ENCODE peak calls at places on chromosomes 12 and 14, in six cellular contexts. One of them, this sample, is unnamed.
A peak's percentile ranks its signal among the peaks of the same experiment; 100 is the strongest.

GRCh38 chr12:116222358-116222757 is 55.1 kb downstream of the MED13L start:
- DNase-seq in OCI-LY7: no peak
- DNase-seq in epithelial cell of esophagus: peak; percentile 93
- DNase-seq in lower leg skin: peak; percentile 82
- DNase-seq in astrocyte of the cerebellum: peak; percentile 94
- DNase-seq in fibroblast of lung: peak; percentile 94
- DNase-seq in this sample: peak; percentile 48

GRCh38 chr12:6337958-6338406 is 3.9 kb downstream of the TNFRSF1A start:
- DNase-seq in OCI-LY7: no peak
- DNase-seq in epithelial cell of esophagus: no peak
- DNase-seq in lower leg skin: no peak
- DNase-seq in astrocyte of the cerebellum: no peak
- DNase-seq in fibroblast of lung: peak; percentile 69
- DNase-seq in this sample: no peak

GRCh38 chr14:39417014-39417413 is 15.2 kb downstream of the FBXO33 start:
- DNase-seq in OCI-LY7: no peak
- DNase-seq in epithelial cell of esophagus: peak; percentile 44
- DNase-seq in lower leg skin: no peak
- DNase-seq in astrocyte of the cerebellum: no peak
- DNase-seq in fibroblast of lung: peak; percentile 27
- DNase-seq in this sample: no peak

GRCh38 chr12:111435661-111436201 is 30.0 kb downstream of the SH2B3 start:
- DNase-seq in OCI-LY7: peak; percentile 38
- DNase-seq in epithelial cell of esophagus: no peak
- DNase-seq in lower leg skin: no peak
- DNase-seq in astrocyte of the cerebellum: no peak
- DNase-seq in fibroblast of lung: peak; percentile 40
- DNase-seq in this sample: no peak

GRCh38 chr12:115683240-115683765 is 594.2 kb downstream of the MED13L start:
- DNase-seq in OCI-LY7: no peak
- DNase-seq in epithelial cell of esophagus: no peak
- DNase-seq in lower leg skin: no peak
- DNase-seq in astrocyte of the cerebellum: no peak
- DNase-seq in fibroblast of lung: peak; percentile 65
- DNase-seq in this sample: no peak

GRCh38 chr12:108568653-108569154 is 6.3 kb downstream of the ISCU start:
- DNase-seq in OCI-LY7: peak; percentile 93
- DNase-seq in epithelial cell of esophagus: no peak
- DNase-seq in lower leg skin: no peak
- DNase-seq in astrocyte of the cerebellum: no peak
- DNase-seq in fibroblast of lung: no peak
- DNase-seq in this sample: no peak

GRCh38 chr14:72774141-72774540 is 119.8 kb downstream of the DPF3 start:
- DNase-seq in OCI-LY7: no peak
- DNase-seq in epithelial cell of esophagus: no peak
- DNase-seq in lower leg skin: no peak
- DNase-seq in astrocyte of the cerebellum: no peak
- DNase-seq in fibroblast of lung: no peak
- DNase-seq in this sample: no peak

GRCh38 chr12:12461923-12462315 is 100.7 kb downstream of the DUSP16 start:
- DNase-seq in OCI-LY7: no peak
- DNase-seq in epithelial cell of esophagus: no peak
- DNase-seq in lower leg skin: no peak
- DNase-seq in astrocyte of the cerebellum: no peak
- DNase-seq in fibroblast of lung: no peak
- DNase-seq in this sample: no peak

GRCh38 chr12:102351326-102351725 is 129.0 kb downstream of the IGF1 start:
- DNase-seq in OCI-LY7: no peak
- DNase-seq in epithelial cell of esophagus: no peak
- DNase-seq in lower leg skin: no peak
- DNase-seq in astrocyte of the cerebellum: no peak
- DNase-seq in fibroblast of lung: no peak
- DNase-seq in this sample: no peak

GRCh38 chr12:115672506-115673080 is 604.9 kb downstream of the MED13L start:
- DNase-seq in OCI-LY7: no peak
- DNase-seq in epithelial cell of esophagus: no peak
- DNase-seq in lower leg skin: no peak
- DNase-seq in astrocyte of the cerebellum: no peak
- DNase-seq in fibroblast of lung: no peak
- DNase-seq in this sample: no peak

GRCh38 chr12:97756066-97756701 is 293.6 kb downstream of the RMST start:
- DNase-seq in OCI-LY7: no peak
- DNase-seq in epithelial cell of esophagus: no peak
- DNase-seq in lower leg skin: no peak
- DNase-seq in astrocyte of the cerebellum: no peak
- DNase-seq in fibroblast of lung: no peak
- DNase-seq in this sample: no peak

GRCh38 chr12:15966426-15966825 is 55.3 kb downstream of the DERA start:
- DNase-seq in OCI-LY7: no peak
- DNase-seq in epithelial cell of esophagus: peak; percentile 42
- DNase-seq in lower leg skin: no peak
- DNase-seq in astrocyte of the cerebellum: peak; percentile 35
- DNase-seq in fibroblast of lung: peak; percentile 77
- DNase-seq in this sample: peak; percentile 41

GRCh38 chr14:77123381-77124344 is 17.9 kb downstream of the ZDHHC22 start:
- DNase-seq in OCI-LY7: peak; percentile 65
- DNase-seq in epithelial cell of esophagus: peak; percentile 97
- DNase-seq in lower leg skin: peak; percentile 74
- DNase-seq in astrocyte of the cerebellum: no peak
- DNase-seq in fibroblast of lung: no peak
- DNase-seq in this sample: no peak

GRCh38 chr12:96041181-96041580 is 5.8 kb upstream of the LTA4H start:
- DNase-seq in OCI-LY7: no peak
- DNase-seq in epithelial cell of esophagus: no peak
- DNase-seq in lower leg skin: no peak
- DNase-seq in astrocyte of the cerebellum: no peak
- DNase-seq in fibroblast of lung: no peak
- DNase-seq in this sample: no peak

GRCh38 chr12:59173696-59174095 is 253.4 kb upstream of the LRIG3 start:
- DNase-seq in OCI-LY7: no peak
- DNase-seq in epithelial cell of esophagus: peak; percentile 6
- DNase-seq in lower leg skin: no peak
- DNase-seq in astrocyte of the cerebellum: no peak
- DNase-seq in fibroblast of lung: no peak
- DNase-seq in this sample: no peak

GRCh38 chr12:125533434-125534029 is 468.3 kb downstream of the AACS start:
- DNase-seq in OCI-LY7: peak; percentile 56
- DNase-seq in epithelial cell of esophagus: peak; percentile 14
- DNase-seq in lower leg skin: no peak
- DNase-seq in astrocyte of the cerebellum: peak; percentile 5
- DNase-seq in fibroblast of lung: peak; percentile 19
- DNase-seq in this sample: no peak

GRCh38 chr12:53844989-53845836 is 93.4 kb upstream of the HOXC13 start:
- DNase-seq in OCI-LY7: no peak
- DNase-seq in epithelial cell of esophagus: peak; percentile 94
- DNase-seq in lower leg skin: peak; percentile 59
- DNase-seq in astrocyte of the cerebellum: no peak
- DNase-seq in fibroblast of lung: peak; percentile 54
- DNase-seq in this sample: no peak

GRCh38 chr14:54617467-54617866 is 50.5 kb downstream of the SAMD4A start:
- DNase-seq in OCI-LY7: no peak
- DNase-seq in epithelial cell of esophagus: peak; percentile 37
- DNase-seq in lower leg skin: no peak
- DNase-seq in astrocyte of the cerebellum: no peak
- DNase-seq in fibroblast of lung: peak; percentile 50
- DNase-seq in this sample: no peak

GRCh38 chr14:32727827-32728226 is 210.9 kb upstream of the NPAS3 start:
- DNase-seq in OCI-LY7: no peak
- DNase-seq in epithelial cell of esophagus: no peak
- DNase-seq in lower leg skin: no peak
- DNase-seq in astrocyte of the cerebellum: no peak
- DNase-seq in fibroblast of lung: no peak
- DNase-seq in this sample: no peak

GRCh38 chr14:52351191-52351560 is 37.1 kb downstream of the PTGER2 start:
- DNase-seq in OCI-LY7: no peak
- DNase-seq in epithelial cell of esophagus: no peak
- DNase-seq in lower leg skin: no peak
- DNase-seq in astrocyte of the cerebellum: no peak
- DNase-seq in fibroblast of lung: peak; percentile 75
- DNase-seq in this sample: no peak

GRCh38 chr14:90378249-90378648 is 18.6 kb upstream of the CALM1 start:
- DNase-seq in OCI-LY7: no peak
- DNase-seq in epithelial cell of esophagus: no peak
- DNase-seq in lower leg skin: no peak
- DNase-seq in astrocyte of the cerebellum: no peak
- DNase-seq in fibroblast of lung: no peak
- DNase-seq in this sample: no peak

GRCh38 chr12:42299392-42300308 is 26.2 kb downstream of the ZCRB1 start:
- DNase-seq in OCI-LY7: peak; percentile 12
- DNase-seq in epithelial cell of esophagus: peak; percentile 72
- DNase-seq in lower leg skin: no peak
- DNase-seq in astrocyte of the cerebellum: no peak
- DNase-seq in fibroblast of lung: peak; percentile 82
- DNase-seq in this sample: no peak

GRCh38 chr14:103908580-103908979 is 19.7 kb upstream of the TDRD9 start:
- DNase-seq in OCI-LY7: no peak
- DNase-seq in epithelial cell of esophagus: no peak
- DNase-seq in lower leg skin: no peak
- DNase-seq in astrocyte of the cerebellum: no peak
- DNase-seq in fibroblast of lung: no peak
- DNase-seq in this sample: no peak

GRCh38 chr12:111361717-111362576 is 6.9 kb downstream of the PHETA1 start:
- DNase-seq in OCI-LY7: no peak
- DNase-seq in epithelial cell of esophagus: no peak
- DNase-seq in lower leg skin: no peak
- DNase-seq in astrocyte of the cerebellum: no peak
- DNase-seq in fibroblast of lung: no peak
- DNase-seq in this sample: no peak

GRCh38 chr14:106694638-106695393 is 1168.4 kb downstream of the TMEM121 start:
- DNase-seq in OCI-LY7: no peak
- DNase-seq in epithelial cell of esophagus: peak; percentile 41
- DNase-seq in lower leg skin: no peak
- DNase-seq in astrocyte of the cerebellum: no peak
- DNase-seq in fibroblast of lung: no peak
- DNase-seq in this sample: no peak

GRCh38 chr12:115597157-115597712 is 680.3 kb downstream of the MED13L start:
- DNase-seq in OCI-LY7: no peak
- DNase-seq in epithelial cell of esophagus: peak; percentile 34
- DNase-seq in lower leg skin: no peak
- DNase-seq in astrocyte of the cerebellum: peak; percentile 22
- DNase-seq in fibroblast of lung: peak; percentile 92
- DNase-seq in this sample: peak; percentile 31

GRCh38 chr14:57492859-57493258 is 798 bp downstream of the CCDC198 start:
- DNase-seq in OCI-LY7: no peak
- DNase-seq in epithelial cell of esophagus: peak; percentile 36
- DNase-seq in lower leg skin: no peak
- DNase-seq in astrocyte of the cerebellum: peak; percentile 72
- DNase-seq in fibroblast of lung: peak; percentile 88
- DNase-seq in this sample: peak; percentile 61

GRCh38 chr14:57487771-57488170 is 5.9 kb downstream of the CCDC198 start:
- DNase-seq in OCI-LY7: no peak
- DNase-seq in epithelial cell of esophagus: no peak
- DNase-seq in lower leg skin: no peak
- DNase-seq in astrocyte of the cerebellum: no peak
- DNase-seq in fibroblast of lung: peak; percentile 74
- DNase-seq in this sample: no peak

GRCh38 chr14:57485635-57486034 is 8.0 kb downstream of the CCDC198 start:
- DNase-seq in OCI-LY7: peak; percentile 71
- DNase-seq in epithelial cell of esophagus: no peak
- DNase-seq in lower leg skin: no peak
- DNase-seq in astrocyte of the cerebellum: no peak
- DNase-seq in fibroblast of lung: no peak
- DNase-seq in this sample: no peak

GRCh38 chr14:57486767-57487379 is 6.8 kb downstream of the CCDC198 start:
- DNase-seq in OCI-LY7: peak; percentile 67
- DNase-seq in epithelial cell of esophagus: peak; percentile 60
- DNase-seq in lower leg skin: no peak
- DNase-seq in astrocyte of the cerebellum: peak; percentile 49
- DNase-seq in fibroblast of lung: peak; percentile 53
- DNase-seq in this sample: no peak
- TF ChIP-seq CTCF in OCI-LY7: peak; percentile 92
- TF ChIP-seq CTCF in epithelial cell of esophagus: peak; percentile 82
- TF ChIP-seq CTCF in lower leg skin: no peak
- TF ChIP-seq CTCF in astrocyte of the cerebellum: peak; percentile 81
- TF ChIP-seq CTCF in fibroblast of lung: peak; percentile 75
- TF ChIP-seq CTCF in this sample: peak; percentile 70

DNA sequence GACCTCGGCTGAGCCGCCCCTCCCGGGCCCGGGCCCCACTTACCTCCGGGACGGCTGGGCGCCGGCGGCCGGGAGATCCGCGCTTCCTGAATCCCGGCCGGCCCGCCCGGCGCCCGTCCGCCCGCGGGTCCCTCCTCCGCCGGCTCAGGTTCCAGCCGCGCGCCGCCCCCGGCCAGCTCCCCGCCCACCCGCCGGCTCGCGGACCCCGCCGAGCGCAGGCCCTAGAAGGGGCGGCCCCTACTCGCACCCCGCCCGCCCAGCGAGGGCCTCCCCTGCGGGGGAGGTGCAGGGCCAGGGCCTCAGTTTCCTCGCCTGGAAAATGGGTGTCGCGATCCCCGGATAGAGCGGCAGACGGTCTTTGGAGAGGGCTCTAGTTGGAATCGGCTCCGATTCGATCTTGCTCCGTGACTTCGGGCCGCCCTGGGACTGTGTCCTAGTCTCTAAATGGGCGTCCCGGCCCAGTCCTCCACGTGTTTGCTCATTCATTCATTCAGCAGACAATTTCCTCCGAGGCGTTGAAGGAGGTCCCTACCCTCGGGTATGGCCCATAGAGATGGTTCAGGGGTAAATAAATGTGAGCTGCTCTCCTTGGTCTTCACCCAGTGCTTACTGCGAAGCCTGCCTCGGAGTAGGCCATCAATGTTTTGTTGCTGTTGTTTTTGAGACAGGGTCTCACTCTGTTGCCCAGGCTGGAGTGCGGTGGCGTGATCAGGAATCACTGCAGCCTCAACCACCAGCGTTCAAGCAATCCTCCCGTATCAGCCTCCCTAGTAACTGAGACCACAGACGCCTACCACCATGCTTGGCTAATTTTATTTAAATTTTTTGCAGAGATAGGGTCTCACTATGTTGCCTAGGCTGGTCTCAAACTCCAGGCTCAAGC is at the start of gene TRPV4:
- DNase-seq in OCI-LY7: no peak
- DNase-seq in epithelial cell of esophagus: peak; percentile 39
- DNase-seq in lower leg skin: no peak
- DNase-seq in astrocyte of the cerebellum: no peak
- DNase-seq in fibroblast of lung: peak; percentile 53
- DNase-seq in this sample: no peak
- H3K4me3 ChIP-seq in OCI-LY7: no peak within 1 kb of the TSS
- H3K4me3 ChIP-seq in epithelial cell of esophagus: peak within 1 kb of the TSS; percentile 54
- H3K4me3 ChIP-seq in lower leg skin: peak within 1 kb of the TSS; percentile 31
- H3K4me3 ChIP-seq in astrocyte of the cerebellum: peak within 1 kb of the TSS; percentile 55
- H3K4me3 ChIP-seq in fibroblast of lung: peak within 1 kb of the TSS; percentile 50
- H3K4me3 ChIP-seq in this sample: peak within 1 kb of the TSS; percentile 83

GRCh38 chr12:89701606-89702206 is 6.9 kb downstream of the ATP2B1 start:
- DNase-seq in OCI-LY7: no peak
- DNase-seq in epithelial cell of esophagus: no peak
- DNase-seq in lower leg skin: no peak
- DNase-seq in astrocyte of the cerebellum: no peak
- DNase-seq in fibroblast of lung: no peak
- DNase-seq in this sample: no peak
- TF ChIP-seq CTCF in OCI-LY7: peak; percentile 60
- TF ChIP-seq CTCF in epithelial cell of esophagus: peak; percentile 4
- TF ChIP-seq CTCF in lower leg skin: no peak
- TF ChIP-seq CTCF in astrocyte of the cerebellum: no peak
- TF ChIP-seq CTCF in fibroblast of lung: peak; percentile 3
- TF ChIP-seq CTCF in this sample: no peak

DNA sequence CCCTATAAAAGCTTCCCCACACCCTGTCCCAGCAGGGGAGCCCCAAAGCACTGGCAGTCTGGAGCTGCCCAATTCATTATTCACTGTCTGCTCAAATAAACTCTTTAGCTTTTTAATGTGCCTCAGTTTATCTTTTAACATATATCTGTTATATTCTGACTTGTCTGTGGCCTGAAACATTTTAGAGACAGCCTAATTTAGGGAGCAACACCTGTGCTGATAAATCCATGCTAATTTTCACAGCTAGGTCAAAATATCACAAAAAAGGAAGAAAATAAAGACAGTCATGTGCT is 32.9 kb downstream of the TMTC1 start:
- DNase-seq in OCI-LY7: no peak
- DNase-seq in epithelial cell of esophagus: no peak
- DNase-seq in lower leg skin: no peak
- DNase-seq in astrocyte of the cerebellum: no peak
- DNase-seq in fibroblast of lung: no peak
- DNase-seq in this sample: no peak
- H3K4me3 ChIP-seq in OCI-LY7: no peak overlapping the region
- H3K4me3 ChIP-seq in epithelial cell of esophagus: no peak overlapping the region
- H3K4me3 ChIP-seq in lower leg skin: no peak overlapping the region
- H3K4me3 ChIP-seq in astrocyte of the cerebellum: no peak overlapping the region
- H3K4me3 ChIP-seq in fibroblast of lung: no peak overlapping the region
- H3K4me3 ChIP-seq in this sample: no peak overlapping the region

This sample was measured in AG09309.